ENCODE peak calls at places on chromosomes 7 and 10, in eight cellular contexts. O is NCI-H774; C is ELF-1; A is choroid plexus epithelial cell; K is stimulated activated CD8-positive, alpha-beta memory T cell treated with anti-CD3 and anti-CD28 coated beads, Interleukin-15, amount 100 ng/mL, for 4 hours; I is RKO; X is activated naive CD4-positive, alpha-beta T cell; W is stimulated activated naive CD4-positive, alpha-beta T cell. H is an unnamed sample.

GRCh38 chr10:76717141-76717540 is 920.5 kb downstream of the KCNMA1 start:
- DNase-seq in I (peak; percentile 69), A (peak; percentile 58), X (no peak), C (no peak), K (no peak), W (no peak), O (no peak), H (no peak)

GRCh38 chr10:132145521-132146185 is 41.1 kb upstream of the DPYSL4 start:
- DNase-seq in O (no peak), K (no peak), C (no peak), X (no peak), W (no peak), I (no peak), A (no peak), H (no peak)

GRCh38 chr7:32316831-32317230 is 173.3 kb downstream of the LSM5 start:
- DNase-seq in I (no peak), W (no peak), K (no peak), X (no peak), A (no peak), O (no peak), C (no peak), H (no peak)

GRCh38 chr7:128067983-128068382 is 36.7 kb upstream of the LRRC4 start:
- DNase-seq in O (no peak), I (no peak), C (no peak), A (no peak), W (no peak), K (no peak), X (no peak), H (no peak)

GRCh38 chr7:98613601-98614425 is 3.3 kb upstream of the NPTX2 start:
- DNase-seq in A (peak; percentile 28), W (no peak), I (peak; percentile 64), C (peak; percentile 41), X (no peak), K (no peak), O (no peak), H (no peak)

GRCh38 chr10:22631185-22631584 is 83.2 kb downstream of the PIP4K2A start:
- DNase-seq in A (no peak), K (no peak), W (no peak), X (no peak), I (no peak), O (no peak), C (no peak), H (no peak)

GRCh38 chr10:100167521-100168312 is 18.1 kb downstream of the ERLIN1 start:
- DNase-seq in X (no peak), W (no peak), C (no peak), I (no peak), O (peak; percentile 2), A (no peak), K (no peak), H (no peak)

GRCh38 chr10:28217848-28218247 is 85.0 kb downstream of the MPP7 start:
- DNase-seq in O (no peak), A (peak; percentile 74), W (no peak), C (no peak), X (no peak), I (peak; percentile 59), K (no peak), H (no peak)

GRCh38 chr7:46145412-46145811 is 224.3 kb upstream of the IGFBP3 start:
- DNase-seq in O (no peak), C (peak; percentile 82), X (no peak), I (no peak), A (peak; percentile 98), W (no peak), K (no peak), H (no peak)

GRCh38 chr10:44673245-44673999 is 237.7 kb upstream of the TMEM72 start:
- DNase-seq in O (no peak), I (no peak), W (no peak), K (no peak), C (no peak), X (no peak), A (no peak), H (no peak)

GRCh38 chr10:97366572-97366971 is 32.0 kb upstream of the FRAT2 start:
- DNase-seq in C (no peak), K (no peak), O (no peak), X (no peak), W (no peak), I (no peak), A (no peak), H (no peak)

GRCh38 chr10:14378387-14378960 is 47.8 kb upstream of the FRMD4A start:
- DNase-seq in C (no peak), K (no peak), A (no peak), X (no peak), W (no peak), I (no peak), O (no peak), H (no peak)

GRCh38 chr10:69409968-69410367 is 6.8 kb downstream of the TACR2 start:
- DNase-seq in C (no peak), I (no peak), K (no peak), O (no peak), X (no peak), W (no peak), A (no peak), H (no peak)

GRCh38 chr7:70935854-70936253 is 196.1 kb upstream of the GALNT17 start:
- DNase-seq in O (no peak), K (no peak), C (peak; percentile 19), X (no peak), W (no peak), A (no peak), I (no peak), H (no peak)

GRCh38 chr7:155205368-155206285 is 92.1 kb upstream of the INSIG1 start:
- DNase-seq in I (peak; percentile 100), W (peak; percentile 78), C (peak; percentile 88), X (peak; percentile 56), K (peak; percentile 91), A (peak; percentile 91), O (peak; percentile 64), H (peak; percentile 75)

GRCh38 chr7:44148961-44149550 is 7.9 kb upstream of the MYL7 start:
- DNase-seq in K (no peak), X (no peak), C (no peak), O (no peak), A (no peak), W (no peak), I (no peak), H (no peak)

GRCh38 chr7:121480566-121481335 is 84.6 kb upstream of the FAM3C start:
- DNase-seq in W (no peak), O (no peak), K (no peak), I (no peak), C (peak; percentile 48), X (no peak), A (peak; percentile 46), H (no peak)

H was measured in esophagus squamous epithelium.